ENCODE peak calls at places on chromosomes 6 and 20, in seven cellular contexts. B is left ventricle myocardium inferior; Y is CD8-positive, alpha-beta T cell; Q is OCI-LY7; W is adrenal gland; F is A549; O is fibroblast of lung. E is an unnamed sample. For H3K9me3, the result is how much of the 10 kb centered on the place peaks cover.

GRCh38 chr20:51906049-51906448 is 103.7 kb upstream of the SALL4 start:
- DNase-seq in W (no peak), B (no peak), Y (no peak), F (no peak), O (no peak), Q (no peak), E (no peak)

GRCh38 chr20:51193066-51193772 is 170.3 kb upstream of the KCNG1 start:
- DNase-seq in Y (no peak), B (no peak), Q (no peak), F (no peak), W (no peak), O (peak), E (no peak)

GRCh38 chr6:157198425-157199279 is 124.7 kb downstream of the TMEM242 start:
- DNase-seq in F (no peak), W (no peak), B (peak), O (no peak), Y (no peak), Q (no peak), E (no peak)

GRCh38 chr6:5497896-5498578 is 236.7 kb downstream of the FARS2 start:
- DNase-seq in W (no peak), Y (no peak), Q (no peak), O (peak), F (no peak), B (no peak), E (no peak)

GRCh38 chr6:163777379-163777686 is 362.8 kb downstream of the QKI start:
- DNase-seq in O (no peak), B (no peak), F (no peak), Y (no peak), W (no peak), Q (no peak), E (no peak)

GRCh38 chr20:62208805-62209755 is 11.0 kb downstream of the HRH3 start:
- DNase-seq in Q (no peak), Y (no peak), F (peak), W (no peak), B (no peak), O (no peak), E (no peak)

GRCh38 chr20:41058007-41058673 is 29.5 kb downstream of the TOP1 start:
- DNase-seq in W (no peak), O (peak), Q (no peak), Y (no peak), F (no peak), B (no peak), E (no peak)

GRCh38 chr6:11975353-11975977 is 36.6 kb upstream of the HIVEP1 start:
- DNase-seq in Y (peak), O (no peak), W (no peak), B (no peak), F (no peak), Q (no peak), E (no peak)

GRCh38 chr6:147322299-147323162 is 118.3 kb downstream of the STXBP5 start:
- DNase-seq in F (no peak), Y (peak), B (no peak), W (no peak), O (no peak), Q (no peak), E (no peak)

GRCh38 chr6:144294016-144294415 is 8.9 kb downstream of the UTRN start:
- DNase-seq in Q (no peak), W (no peak), Y (no peak), F (no peak), B (no peak), O (peak), E (no peak)

GRCh38 chr20:20772492-20773047 is 60.1 kb upstream of the RALGAPA2 start:
- DNase-seq in F (no peak), B (no peak), Q (no peak), Y (no peak), W (no peak), O (no peak), E (no peak)

GRCh38 chr6:44655368-44656342 is 268.1 kb downstream of the CDC5L start:
- DNase-seq in Y (peak), W (peak), Q (peak), F (peak), O (peak), B (peak), E (peak)

GRCh38 chr6:79494841-79495240 is 42.4 kb downstream of the LCA5 start:
- DNase-seq in F (no peak), Y (no peak), O (no peak), W (no peak), B (no peak), Q (no peak), E (no peak)

GRCh38 chr6:166940643-166941068 is 15.7 kb downstream of the RNASET2 start:
- DNase-seq in Q (no peak), Y (no peak), B (no peak), O (peak), F (peak), W (no peak), E (no peak)

GRCh38 chr6:46555129-46555528 is 63.9 kb upstream of the RCAN2 start:
- DNase-seq in W (no peak), Y (no peak), Q (peak), O (no peak), B (no peak), F (no peak), E (no peak)

GRCh38 chr6:134416501-134417154 is 98.7 kb upstream of the SGK1 start:
- DNase-seq in O (peak), B (no peak), W (no peak), Y (no peak), F (no peak), Q (no peak), E (no peak)

GRCh38 chr6:11275598-11275997 is 43.1 kb upstream of the NEDD9 start:
- DNase-seq in B (no peak), Q (no peak), Y (no peak), O (no peak), W (no peak), F (peak), E (no peak)

GRCh38 chr6:44593539-44593944 is 206.0 kb downstream of the CDC5L start:
- DNase-seq in O (peak), Q (peak), W (peak), B (no peak), Y (peak), F (peak), E (no peak)

GRCh38 chr6:4908062-4908461 is 95.8 kb downstream of the RPP40 start:
- DNase-seq in O (no peak), W (no peak), Q (no peak), Y (no peak), B (no peak), F (no peak), E (no peak)

GRCh38 chr6:20056350-20056992 is 155.8 kb downstream of the MBOAT1 start:
- DNase-seq in F (peak), O (peak), B (no peak), W (no peak), Y (no peak), Q (peak), E (no peak)

GRCh38 chr20:56627122-56628014 is 1.7 kb upstream of the TFAP2C start:
- DNase-seq in F (no peak), W (no peak), Y (no peak), B (no peak), Q (no peak), O (no peak), E (no peak)

GRCh38 chr6:169902604-169903003 is 151.2 kb downstream of the ERMARD start:
- DNase-seq in Q (no peak), Y (no peak), F (no peak), B (no peak), O (no peak), W (no peak), E (no peak)

GRCh38 chr6:162029873-162030576 is 697.5 kb downstream of the PRKN start:
- DNase-seq in Y (no peak), B (no peak), F (no peak), W (no peak), O (peak), Q (no peak), E (no peak)

GRCh38 chr6:37323568-37323967 is 30.2 kb upstream of the RNF8 start:
- DNase-seq in W (no peak), Y (no peak), Q (no peak), O (peak), F (no peak), B (no peak), E (no peak)

GRCh38 chr6:34810936-34811632 is 19.2 kb downstream of the BLTP3A start:
- DNase-seq in Y (no peak), B (no peak), W (no peak), O (peak), F (no peak), Q (no peak), E (no peak)

GRCh38 chr6:45928721-45929305 is 86.8 kb downstream of the CLIC5 start:
- DNase-seq in Y (no peak), W (no peak), Q (no peak), O (no peak), F (no peak), B (no peak), E (no peak)

GRCh38 chr6:131353876-131354275 is 218.6 kb downstream of the AKAP7 start:
- DNase-seq in B (no peak), O (no peak), Y (no peak), F (no peak), Q (no peak), W (no peak), E (no peak)

GRCh38 chr6:130973521-130974277 is 89.3 kb downstream of the EPB41L2 start:
- DNase-seq in W (no peak), Y (no peak), F (no peak), Q (no peak), O (no peak), B (no peak), E (no peak)

GRCh38 chr6:105068407-105068806 is 111.4 kb downstream of the POPDC3 start:
- DNase-seq in F (no peak), W (no peak), Q (no peak), O (no peak), B (no peak), Y (no peak), E (no peak)

GRCh38 chr6:137927777-137928218 is 60.7 kb downstream of the TNFAIP3 start:
- DNase-seq in F (no peak), O (peak), W (no peak), Q (peak), Y (peak), B (no peak), E (no peak)

GRCh38 chr20:63177785-63178444 is 38.0 kb downstream of the YTHDF1 start:
- DNase-seq in Q (no peak), F (no peak), W (no peak), O (no peak), Y (no peak), B (no peak), E (no peak)

GRCh38 chr6:129432738-129433137 is 277.2 kb downstream of the ARHGAP18 start:
- DNase-seq in Q (no peak), B (no peak), Y (no peak), W (no peak), F (no peak), O (no peak), E (no peak)

GRCh38 chr6:143962644-143962929 is 45.5 kb downstream of the PLAGL1 start:
- DNase-seq in Q (no peak), B (no peak), O (peak), F (no peak), W (no peak), Y (no peak), E (peak)

GRCh38 chr6:21742238-21742660 is 148.7 kb downstream of the SOX4 start:
- DNase-seq in F (peak), B (no peak), O (peak), Y (no peak), Q (no peak), W (no peak), E (no peak)

GRCh38 chr6:2230659-2231277 is 14.6 kb downstream of the GMDS start:
- DNase-seq in Y (no peak), O (no peak), Q (no peak), B (no peak), F (no peak), W (no peak), E (no peak)

GRCh38 chr20:3839328-3839727 is 7.3 kb upstream of the MAVS start:
- DNase-seq in Q (no peak), W (no peak), Y (no peak), F (no peak), B (no peak), O (no peak), E (no peak)

DNA sequence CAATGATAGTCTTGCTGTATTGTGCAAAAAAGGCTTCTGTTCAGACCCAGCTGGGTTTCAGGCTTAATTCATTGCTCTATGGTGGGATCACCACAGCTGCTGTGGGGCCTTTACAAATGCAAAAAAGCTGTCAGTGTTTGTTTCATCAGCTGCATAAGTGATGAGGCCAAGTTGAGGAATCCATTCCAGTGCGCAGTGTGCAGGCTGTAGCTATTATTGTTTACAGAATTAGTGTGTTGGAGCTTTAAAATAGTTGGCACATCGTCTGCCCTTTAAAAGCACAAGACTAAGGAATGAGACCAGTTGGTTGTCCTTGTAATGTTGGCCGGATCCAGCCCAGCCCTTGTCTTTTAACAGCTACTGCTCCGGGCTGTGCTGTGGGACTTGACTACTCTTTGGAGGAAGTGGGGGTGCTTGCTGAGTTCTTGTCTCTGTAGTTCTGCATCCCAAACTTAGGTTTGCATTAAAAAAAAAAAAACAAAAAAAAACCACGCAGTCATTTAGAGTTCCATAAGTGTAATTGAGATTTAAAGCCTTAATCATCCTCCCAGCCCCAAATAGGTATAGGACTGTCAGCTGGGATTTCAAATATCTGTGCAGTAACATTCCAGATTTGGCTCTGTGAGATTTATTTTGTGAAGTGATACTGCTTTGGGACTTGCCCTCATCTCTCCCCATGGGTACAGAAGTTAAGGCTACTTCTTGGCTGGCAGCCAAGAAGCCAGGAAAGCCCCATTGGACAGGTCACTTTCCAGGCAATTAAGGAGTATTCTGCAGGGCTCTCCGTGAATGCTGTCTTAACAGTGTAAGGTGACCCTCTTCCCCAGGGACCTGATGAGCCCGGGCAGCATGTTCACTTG is 19.3 kb downstream of the JARID2 start:
- DNase-seq in W (no peak), Y (no peak), Q (peak), B (peak), O (peak), F (no peak), E (no peak)
- H3K4me3 ChIP-seq in W (no peak), Y (peak), Q (peak), B (peak), O (no peak), F (no peak), E (no peak)

DNA sequence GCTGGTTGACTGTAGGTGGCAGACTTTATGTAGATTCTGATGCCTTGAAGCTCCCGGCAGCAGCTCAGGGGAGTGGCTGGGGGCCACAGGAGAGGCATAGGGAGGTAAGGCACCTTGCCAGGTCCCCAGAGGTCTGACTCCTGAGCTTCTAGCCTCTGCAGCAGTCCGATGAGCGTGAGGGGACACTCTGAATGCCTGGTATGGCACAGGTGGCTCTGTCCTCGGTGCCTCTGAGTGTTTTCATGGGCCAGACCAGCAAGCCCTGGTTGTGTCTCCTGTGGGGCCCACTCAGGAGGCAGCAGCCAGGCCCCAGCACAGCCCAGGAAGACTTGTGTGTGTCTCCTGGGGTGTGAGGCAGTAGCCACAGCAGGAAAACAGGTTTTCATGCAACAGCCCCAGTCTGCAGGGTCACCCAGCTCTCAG is 39.7 kb upstream of the IRF4 start:
- DNase-seq in Q (peak), O (no peak), B (no peak), W (no peak), Y (no peak), F (no peak), E (no peak)
- H3K9me3 ChIP-seq in Q (under half), O (under half), B (under half), W (under half), Y (under half), F (under half), E (under half)

GRCh38 chr20:53749499-53749898 is 155.9 kb upstream of the ZNF217 start:
- DNase-seq in Y (no peak), B (no peak), O (no peak), Q (no peak), F (no peak), W (no peak), E (no peak)

GRCh38 chr20:53752583-53752970 is 158.9 kb upstream of the ZNF217 start:
- DNase-seq in Y (no peak), W (no peak), B (no peak), O (no peak), F (no peak), Q (no peak), E (no peak)

GRCh38 chr20:53752971-53753879 is 159.6 kb upstream of the ZNF217 start:
- DNase-seq in F (no peak), Y (no peak), Q (peak), W (no peak), B (no peak), O (peak), E (no peak)

GRCh38 chr20:53750827-53751393 is 157.3 kb upstream of the ZNF217 start:
- DNase-seq in Y (peak), W (no peak), Q (peak), F (no peak), B (no peak), O (peak), E (peak)

GRCh38 chr20:53751394-53752368 is 158.0 kb upstream of the ZNF217 start:
- DNase-seq in W (no peak), F (no peak), Q (peak), O (peak), B (no peak), Y (peak), E (no peak)
- H3K27ac ChIP-seq in W (peak), F (peak), Q (peak), O (peak), B (peak), Y (peak), E (peak)

GRCh38 chr20:10790013-10790412 is 116.2 kb upstream of the JAG1 start:
- DNase-seq in Q (no peak), Y (no peak), B (no peak), F (no peak), O (no peak), W (no peak), E (no peak)
- H3K4me3 ChIP-seq in Q (no peak), Y (no peak), B (no peak), F (no peak), O (no peak), W (no peak), E (no peak)

DNA sequence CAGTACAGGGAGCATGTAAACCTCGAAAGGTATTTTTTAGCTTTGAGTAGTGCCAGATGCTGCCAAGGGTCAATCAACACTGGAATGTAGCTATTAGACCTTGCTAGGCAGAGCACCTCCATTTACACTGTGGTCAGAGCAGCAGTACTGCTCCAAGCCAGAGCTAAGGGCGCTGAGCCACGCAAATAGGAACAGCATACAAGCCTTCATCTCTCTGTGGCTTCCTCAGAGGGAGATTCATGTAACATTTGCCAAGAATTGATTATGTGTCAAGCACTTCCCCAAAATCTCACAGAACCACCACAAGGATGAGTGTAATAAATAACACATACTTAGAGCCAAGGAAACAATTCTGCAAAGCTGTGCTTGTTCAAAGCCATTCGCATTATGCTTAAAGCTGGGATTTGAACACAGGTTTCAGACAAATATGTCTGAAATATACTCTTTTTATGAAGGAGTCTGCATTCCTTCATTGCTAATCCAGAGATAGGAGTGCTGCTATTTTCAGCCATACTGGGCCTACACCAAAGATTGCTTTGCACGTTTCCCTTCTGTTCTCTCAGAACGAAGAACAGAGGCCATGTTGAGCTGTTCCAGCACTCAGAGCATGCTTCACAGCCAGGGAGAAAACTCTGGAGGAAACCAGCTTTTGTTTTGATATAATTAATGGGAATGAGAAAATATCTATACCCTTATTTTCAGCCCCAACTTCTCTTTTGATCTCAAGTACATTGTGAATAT is 97.7 kb downstream of the SLC16A10 start:
- DNase-seq in F (no peak), Q (no peak), Y (no peak), O (no peak), B (no peak), W (no peak), E (no peak)
- H3K9me3 ChIP-seq in F (under half), Q (under half), Y (under half), O (under half), B (under half), W (under half), E (under half)

GRCh38 chr6:53496100-53496499 is 48.8 kb downstream of the GCLC start:
- DNase-seq in B (no peak), F (no peak), Q (no peak), W (no peak), Y (no peak), O (no peak), E (no peak)

GRCh38 chr6:53493635-53494025 is 51.3 kb downstream of the GCLC start:
- DNase-seq in O (peak), B (no peak), Y (no peak), W (no peak), Q (no peak), F (no peak), E (no peak)

GRCh38 chr6:53495496-53495895 is 49.4 kb downstream of the GCLC start:
- DNase-seq in Y (no peak), Q (no peak), O (no peak), B (no peak), W (no peak), F (no peak), E (no peak)

GRCh38 chr6:53494076-53494475 is 50.8 kb downstream of the GCLC start:
- DNase-seq in B (no peak), W (no peak), O (peak), F (no peak), Q (no peak), Y (no peak), E (no peak)

GRCh38 chr6:53492860-53493634 is 51.9 kb downstream of the GCLC start:
- DNase-seq in W (no peak), O (peak), B (no peak), Q (peak), F (peak), Y (no peak), E (no peak)
- H3K27ac ChIP-seq in W (peak), O (no peak), B (no peak), Q (no peak), F (peak), Y (no peak), E (no peak)

E was measured in uterus.